ENCODE peak calls at places on chromosomes 7 and 10, in nine cellular contexts. H, T, O, M, J, C, S, L and F are unnamed samples.

GRCh38 chr7:29946428-29947186 is 43.0 kb downstream of the SCRN1 start:
- DNase-seq in H (no peak), T (no peak), O (no peak), M (no peak), J (peak; percentile 42), C (peak; percentile 54), S (peak; percentile 52), L (peak; percentile 36), F (peak; percentile 55)

GRCh38 chr10:84429926-84430520 is 101.6 kb downstream of the CCSER2 start:
- DNase-seq in H (peak; percentile 48), T (no peak), O (peak; percentile 45), M (peak; percentile 45), J (peak; percentile 58), C (peak; percentile 76), S (peak; percentile 77), L (peak; percentile 55), F (no peak)

GRCh38 chr7:24965831-24966708 is 13.9 kb downstream of the OSBPL3 start:
- DNase-seq in H (peak; percentile 65), T (no peak), O (no peak), M (peak; percentile 47), J (no peak), C (no peak), S (peak; percentile 79), L (no peak), F (no peak)

GRCh38 chr7:122803323-122803722 is 82.9 kb downstream of the CADPS2 start:
- DNase-seq in H (peak; percentile 10), T (no peak), O (peak; percentile 37), M (no peak), J (peak; percentile 86), C (peak; percentile 52), S (peak; percentile 52), L (no peak), F (no peak)

GRCh38 chr10:62330213-62330612 is 44.0 kb upstream of the ZNF365 start:
- DNase-seq in H (no peak), T (no peak), O (no peak), M (no peak), J (no peak), C (no peak), S (no peak), L (no peak), F (no peak)

GRCh38 chr7:155360495-155361362 is 63.1 kb downstream of the INSIG1 start:
- DNase-seq in H (no peak), T (peak; percentile 53), O (no peak), M (no peak), J (no peak), C (no peak), S (no peak), L (no peak), F (peak; percentile 71)

GRCh38 chr10:88157981-88158465 is 294.6 kb downstream of the PTEN start:
- DNase-seq in H (no peak), T (no peak), O (peak; percentile 76), M (no peak), J (no peak), C (peak; percentile 72), S (no peak), L (peak; percentile 61), F (no peak)

GRCh38 chr7:907158-907980 is 31.0 kb downstream of the GET4 start:
- DNase-seq in H (no peak), T (no peak), O (no peak), M (no peak), J (no peak), C (no peak), S (no peak), L (no peak), F (no peak)

GRCh38 chr7:130481898-130482297 is 10.0 kb upstream of the MEST start:
- DNase-seq in H (no peak), T (no peak), O (no peak), M (no peak), J (no peak), C (no peak), S (no peak), L (no peak), F (no peak)

DNA sequence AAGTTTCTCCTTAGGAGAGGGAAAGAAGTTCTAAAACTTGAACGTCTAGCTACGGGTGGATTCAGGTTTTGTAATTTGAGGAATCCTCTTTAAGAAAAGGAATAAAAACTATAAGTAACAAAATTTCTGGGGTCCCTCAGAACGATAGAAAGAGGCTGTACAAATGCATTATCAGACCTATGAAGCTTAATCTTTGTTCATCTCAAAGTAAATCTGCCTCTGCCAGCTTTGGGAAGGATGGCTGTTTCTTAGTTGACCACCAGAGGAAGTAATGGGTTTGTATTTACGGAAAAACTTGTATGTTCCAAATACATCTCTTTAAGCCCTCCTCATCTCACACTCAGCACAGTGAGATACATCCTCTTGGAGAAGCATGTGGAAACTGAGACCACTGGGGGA is 864 bp downstream of the PSTK start:
- DNase-seq in H (peak; percentile 40), T (no peak), O (peak; percentile 35), M (no peak), J (peak; percentile 75), C (peak; percentile 43), S (peak; percentile 35), L (no peak), F (no peak)
- TF ChIP-seq CTCF in H (peak; percentile 35), T (peak; percentile 39), O (peak; percentile 68), M (no peak), J (peak; percentile 53), C (peak; percentile 41), S (peak; percentile 32), L (peak; percentile 49), F (no peak)

GRCh38 chr10:11851910-11852309 is 28.8 kb downstream of the PROSER2 start:
- DNase-seq in H (no peak), T (peak; percentile 44), O (no peak), M (no peak), J (no peak), C (no peak), S (no peak), L (no peak), F (no peak)

GRCh38 chr10:11856678-11857077 is 33.5 kb downstream of the PROSER2 start:
- DNase-seq in H (no peak), T (peak; percentile 42), O (no peak), M (no peak), J (no peak), C (no peak), S (no peak), L (no peak), F (no peak)

GRCh38 chr10:11854301-11854700 is 31.1 kb downstream of the PROSER2 start:
- DNase-seq in H (no peak), T (no peak), O (no peak), M (no peak), J (no peak), C (no peak), S (no peak), L (no peak), F (no peak)

GRCh38 chr10:11856089-11856488 is 32.9 kb downstream of the PROSER2 start:
- DNase-seq in H (no peak), T (peak; percentile 48), O (no peak), M (no peak), J (no peak), C (no peak), S (no peak), L (no peak), F (no peak)

DNA sequence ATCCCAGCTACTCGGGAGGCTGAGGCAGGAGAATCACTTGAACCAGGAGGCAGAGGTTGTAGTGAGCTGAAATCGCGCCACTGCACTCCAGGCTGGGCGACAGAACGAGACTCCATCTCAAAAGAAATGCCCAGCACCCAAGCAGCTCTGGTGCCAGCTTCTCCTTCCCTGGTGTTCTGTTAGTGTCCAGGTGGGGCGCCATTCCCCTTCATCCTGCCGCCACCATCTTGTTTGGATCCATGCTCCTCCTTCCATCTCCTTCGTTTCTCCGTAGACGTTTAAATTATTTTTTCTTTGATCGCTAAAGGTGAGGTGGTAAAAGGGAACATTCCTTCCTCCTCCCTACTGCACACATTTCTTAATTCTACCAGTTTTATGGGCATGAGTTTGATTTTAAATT is 30.3 kb downstream of the PROSER2 start:
- DNase-seq in H (no peak), T (peak; percentile 33), O (no peak), M (no peak), J (no peak), C (no peak), S (no peak), L (no peak), F (no peak)
- TF ChIP-seq CTCF in H (peak; percentile 33), T (peak; percentile 12), O (peak; percentile 37), M (no peak), J (peak; percentile 37), C (peak; percentile 23), S (peak; percentile 40), L (no peak), F (peak; percentile 25)

GRCh38 chr7:49845626-49846025 is 72.2 kb downstream of the VWC2 start:
- DNase-seq in H (no peak), T (no peak), O (no peak), M (no peak), J (no peak), C (no peak), S (no peak), L (no peak), F (no peak)

GRCh38 chr7:49848211-49848841 is 74.9 kb downstream of the VWC2 start:
- DNase-seq in H (no peak), T (no peak), O (no peak), M (no peak), J (no peak), C (no peak), S (peak; percentile 3), L (no peak), F (no peak)

GRCh38 chr7:49855281-49855980 is 82.0 kb downstream of the VWC2 start:
- DNase-seq in H (no peak), T (no peak), O (no peak), M (no peak), J (no peak), C (no peak), S (no peak), L (no peak), F (no peak)

GRCh38 chr7:49852619-49853462 is 79.4 kb downstream of the VWC2 start:
- DNase-seq in H (peak; percentile 63), T (no peak), O (peak; percentile 50), M (no peak), J (peak; percentile 44), C (peak; percentile 66), S (peak; percentile 74), L (peak; percentile 29), F (no peak)

DNA sequence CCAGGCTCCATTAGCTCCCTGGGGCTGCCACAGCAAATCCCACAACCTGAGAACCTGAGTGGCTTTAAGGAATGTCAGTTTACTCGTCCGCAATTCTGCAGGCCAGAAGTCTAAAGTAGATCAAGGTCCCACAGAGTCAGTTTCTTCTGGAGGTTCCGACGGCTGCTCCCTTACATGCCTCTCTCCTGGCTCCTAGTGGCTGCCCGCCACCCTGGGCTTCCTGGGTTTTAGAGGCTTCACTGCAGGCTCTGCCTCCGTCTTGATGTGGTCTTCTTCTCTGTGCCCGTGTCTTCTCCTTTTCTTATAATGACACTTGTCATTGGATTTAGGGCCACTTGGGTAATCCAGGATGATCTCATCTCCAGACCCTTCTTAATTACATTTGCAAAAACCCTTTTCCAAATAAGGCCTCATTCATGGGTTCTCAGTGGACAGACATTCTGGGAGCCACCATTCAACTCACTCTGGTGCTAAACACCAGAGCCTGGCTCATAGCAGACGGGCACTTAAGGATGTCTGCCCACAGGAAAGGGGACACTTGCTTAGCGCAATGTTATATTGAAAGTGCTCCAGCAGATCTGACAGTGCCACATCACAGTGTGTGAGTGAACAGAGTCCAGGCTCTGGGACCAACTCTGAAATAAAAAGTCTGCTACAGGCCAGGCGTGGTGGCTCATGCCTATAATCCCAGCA is 77.6 kb downstream of the VWC2 start:
- DNase-seq in H (no peak), T (no peak), O (no peak), M (no peak), J (peak; percentile 0), C (no peak), S (no peak), L (no peak), F (no peak)
- TF ChIP-seq CTCF in H (no peak), T (no peak), O (no peak), M (no peak), J (no peak), C (no peak), S (no peak), L (no peak), F (no peak)

GRCh38 chr10:85792533-85792858 is 574.1 kb downstream of the GRID1 start:
- DNase-seq in H (no peak), T (no peak), O (no peak), M (no peak), J (no peak), C (no peak), S (no peak), L (no peak), F (no peak)
- TF ChIP-seq CTCF in H (no peak), T (no peak), O (no peak), M (no peak), J (no peak), C (no peak), S (no peak), L (no peak), F (no peak)